ENCODE peak calls at places on chromosomes 12 and 14, in five cellular contexts. One of them, this sample, is unnamed.

GRCh38 chr12:6195665-6196535 is 4.3 kb upstream of the CD9 start:
- DNase-seq in GM12892: peak
- DNase-seq in GM12878: peak
- DNase-seq in SK-N-SH: peak
- DNase-seq in K562: peak
- DNase-seq in this sample: peak

GRCh38 chr14:94613720-94614644 is 1.8 kb downstream of the SERPINA3 start:
- DNase-seq in GM12892: no peak
- DNase-seq in GM12878: no peak
- DNase-seq in SK-N-SH: no peak
- DNase-seq in K562: no peak
- DNase-seq in this sample: no peak

GRCh38 chr12:18250313-18250916 is 10.9 kb upstream of the PIK3C2G start:
- DNase-seq in GM12892: no peak
- DNase-seq in GM12878: no peak
- DNase-seq in SK-N-SH: peak
- DNase-seq in K562: peak
- DNase-seq in this sample: peak

GRCh38 chr14:32611752-32612151 is 282.7 kb downstream of the AKAP6 start:
- DNase-seq in GM12892: no peak
- DNase-seq in GM12878: no peak
- DNase-seq in SK-N-SH: no peak
- DNase-seq in K562: no peak
- DNase-seq in this sample: no peak

GRCh38 chr12:42725839-42726238 is 136.3 kb upstream of the PRICKLE1 start:
- DNase-seq in GM12892: no peak
- DNase-seq in GM12878: no peak
- DNase-seq in SK-N-SH: no peak
- DNase-seq in K562: no peak
- DNase-seq in this sample: no peak

GRCh38 chr14:105021656-105022275 is 883 bp upstream of the CDCA4 start:
- DNase-seq in GM12892: no peak
- DNase-seq in GM12878: no peak
- DNase-seq in SK-N-SH: peak
- DNase-seq in K562: peak
- DNase-seq in this sample: no peak

GRCh38 chr14:35385042-35385839 is 19.3 kb downstream of the NFKBIA start:
- DNase-seq in GM12892: no peak
- DNase-seq in GM12878: no peak
- DNase-seq in SK-N-SH: peak
- DNase-seq in K562: peak
- DNase-seq in this sample: no peak

GRCh38 chr14:44803239-44803905 is 158.4 kb downstream of the KLHL28 start:
- DNase-seq in GM12892: no peak
- DNase-seq in GM12878: peak
- DNase-seq in SK-N-SH: peak
- DNase-seq in K562: peak
- DNase-seq in this sample: no peak

GRCh38 chr14:64605926-64606685 is 56.3 kb downstream of the PPP1R36 start:
- DNase-seq in GM12892: no peak
- DNase-seq in GM12878: no peak
- DNase-seq in SK-N-SH: no peak
- DNase-seq in K562: no peak
- DNase-seq in this sample: no peak

GRCh38 chr12:49039421-49040363 is 20.9 kb downstream of the KMT2D start:
- DNase-seq in GM12892: no peak
- DNase-seq in GM12878: no peak
- DNase-seq in SK-N-SH: no peak
- DNase-seq in K562: no peak
- DNase-seq in this sample: no peak

GRCh38 chr14:104810316-104810715 is 9.4 kb downstream of the ZBTB42 start:
- DNase-seq in GM12892: no peak
- DNase-seq in GM12878: no peak
- DNase-seq in SK-N-SH: no peak
- DNase-seq in K562: no peak
- DNase-seq in this sample: no peak

GRCh38 chr12:33322519-33322918 is 117.1 kb downstream of the SYT10 start:
- DNase-seq in GM12892: no peak
- DNase-seq in GM12878: no peak
- DNase-seq in SK-N-SH: no peak
- DNase-seq in K562: peak
- DNase-seq in this sample: no peak

GRCh38 chr14:22572562-22573058 is 16.4 kb downstream of the DAD1 start:
- DNase-seq in GM12892: no peak
- DNase-seq in GM12878: no peak
- DNase-seq in SK-N-SH: no peak
- DNase-seq in K562: no peak
- DNase-seq in this sample: no peak

GRCh38 chr12:110694330-110694891 is 5.5 kb upstream of the HVCN1 start:
- DNase-seq in GM12892: no peak
- DNase-seq in GM12878: no peak
- DNase-seq in SK-N-SH: peak
- DNase-seq in K562: no peak
- DNase-seq in this sample: no peak

GRCh38 chr14:59771577-59771976 is 99.0 kb downstream of the RTN1 start:
- DNase-seq in GM12892: no peak
- DNase-seq in GM12878: no peak
- DNase-seq in SK-N-SH: peak
- DNase-seq in K562: no peak
- DNase-seq in this sample: no peak

GRCh38 chr14:88831285-88831684 is 6.8 kb downstream of the TTC8 start:
- DNase-seq in GM12892: no peak
- DNase-seq in GM12878: no peak
- DNase-seq in SK-N-SH: no peak
- DNase-seq in K562: no peak
- DNase-seq in this sample: no peak

GRCh38 chr14:65791551-65791981 is 379.0 kb downstream of the FUT8 start:
- DNase-seq in GM12892: no peak
- DNase-seq in GM12878: peak
- DNase-seq in SK-N-SH: peak
- DNase-seq in K562: peak
- DNase-seq in this sample: no peak

GRCh38 chr14:102590667-102591099 is 1.8 kb upstream of the RCOR1 start:
- DNase-seq in GM12892: no peak
- DNase-seq in GM12878: no peak
- DNase-seq in SK-N-SH: peak
- DNase-seq in K562: peak
- DNase-seq in this sample: no peak

GRCh38 chr14:106564058-106564643 is 1037.8 kb downstream of the TMEM121 start:
- DNase-seq in GM12892: peak
- DNase-seq in GM12878: no peak
- DNase-seq in SK-N-SH: peak
- DNase-seq in K562: peak
- DNase-seq in this sample: peak

GRCh38 chr14:38605193-38606114 is 349.6 kb upstream of the CLEC14A start:
- DNase-seq in GM12892: no peak
- DNase-seq in GM12878: no peak
- DNase-seq in SK-N-SH: no peak
- DNase-seq in K562: no peak
- DNase-seq in this sample: no peak

GRCh38 chr14:38065101-38065762 is 142.5 kb upstream of the SSTR1 start:
- DNase-seq in GM12892: no peak
- DNase-seq in GM12878: no peak
- DNase-seq in SK-N-SH: no peak
- DNase-seq in K562: no peak
- DNase-seq in this sample: no peak

GRCh38 chr12:27554003-27554402 is 30.0 kb downstream of the PPFIBP1 start:
- DNase-seq in GM12892: no peak
- DNase-seq in GM12878: no peak
- DNase-seq in SK-N-SH: no peak
- DNase-seq in K562: no peak
- DNase-seq in this sample: no peak

GRCh38 chr12:123813349-123813748 is 51.2 kb downstream of the DNAH10 start:
- DNase-seq in GM12892: no peak
- DNase-seq in GM12878: no peak
- DNase-seq in SK-N-SH: no peak
- DNase-seq in K562: no peak
- DNase-seq in this sample: no peak

GRCh38 chr12:96473394-96474093 is 15.8 kb upstream of the CFAP54 start:
- DNase-seq in GM12892: no peak
- DNase-seq in GM12878: no peak
- DNase-seq in SK-N-SH: no peak
- DNase-seq in K562: no peak
- DNase-seq in this sample: no peak

GRCh38 chr12:34625116-34625515 is 602.8 kb downstream of the ALG10 start:
- DNase-seq in GM12892: no peak
- DNase-seq in GM12878: no peak
- DNase-seq in SK-N-SH: no peak
- DNase-seq in K562: no peak
- DNase-seq in this sample: no peak

GRCh38 chr14:99884834-99885648 is 91.8 kb downstream of the EML1 start:
- DNase-seq in GM12892: peak
- DNase-seq in GM12878: peak
- DNase-seq in SK-N-SH: peak
- DNase-seq in K562: peak
- DNase-seq in this sample: peak

GRCh38 chr12:143964-144649 is 69.8 kb downstream of the SLC6A12 start:
- DNase-seq in GM12892: no peak
- DNase-seq in GM12878: no peak
- DNase-seq in SK-N-SH: no peak
- DNase-seq in K562: no peak
- DNase-seq in this sample: no peak

GRCh38 chr14:88841741-88842140 is 17.3 kb downstream of the TTC8 start:
- DNase-seq in GM12892: no peak
- DNase-seq in GM12878: no peak
- DNase-seq in SK-N-SH: no peak
- DNase-seq in K562: no peak
- DNase-seq in this sample: no peak

GRCh38 chr12:93137656-93138612 is 208.8 kb upstream of the EEA1 start:
- DNase-seq in GM12892: no peak
- DNase-seq in GM12878: no peak
- DNase-seq in SK-N-SH: no peak
- DNase-seq in K562: peak
- DNase-seq in this sample: no peak

DNA sequence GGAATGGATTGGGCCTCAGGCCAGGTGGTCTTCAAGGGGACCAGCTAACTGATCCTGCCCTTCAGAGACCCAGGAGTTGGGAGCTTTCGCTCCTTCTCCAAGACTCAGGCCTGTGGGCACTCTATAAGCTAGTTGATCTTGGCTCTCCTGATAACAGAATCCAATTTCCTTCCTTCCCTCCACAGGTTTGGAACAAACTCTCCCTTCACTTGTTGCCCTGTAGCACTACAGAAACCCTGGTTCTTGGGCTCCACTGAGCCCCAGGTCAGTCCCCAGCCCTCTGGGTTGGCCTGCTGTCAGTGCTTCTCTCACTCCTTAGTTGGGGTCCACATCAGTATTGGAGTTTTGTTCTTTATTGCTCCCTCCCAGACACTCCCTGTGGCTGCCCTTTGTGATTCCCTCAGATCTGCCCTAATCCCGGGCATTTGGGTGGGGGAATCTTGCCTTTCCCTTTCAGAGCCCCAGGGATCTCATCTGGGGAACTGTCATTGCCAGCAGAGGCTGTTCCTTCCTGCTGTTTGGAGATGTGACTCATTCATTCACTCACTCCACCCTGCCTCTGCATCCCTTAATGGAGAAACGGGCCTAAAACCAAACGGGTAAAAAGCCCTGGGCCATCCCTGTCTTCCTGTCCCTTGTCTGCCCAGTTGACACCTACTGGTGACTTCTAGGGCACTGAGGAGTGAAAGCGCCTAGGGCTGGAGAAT is 4.4 kb upstream of the GPD1 start:
- DNase-seq in GM12892: no peak
- DNase-seq in GM12878: no peak
- DNase-seq in SK-N-SH: no peak
- DNase-seq in K562: no peak
- DNase-seq in this sample: no peak
- TF ChIP-seq TAF1 in GM12892: no peak
- TF ChIP-seq TAF1 in GM12878: no peak
- TF ChIP-seq TAF1 in SK-N-SH: no peak
- TF ChIP-seq TAF1 in K562: no peak
- TF ChIP-seq TAF1 in this sample: no peak

DNA sequence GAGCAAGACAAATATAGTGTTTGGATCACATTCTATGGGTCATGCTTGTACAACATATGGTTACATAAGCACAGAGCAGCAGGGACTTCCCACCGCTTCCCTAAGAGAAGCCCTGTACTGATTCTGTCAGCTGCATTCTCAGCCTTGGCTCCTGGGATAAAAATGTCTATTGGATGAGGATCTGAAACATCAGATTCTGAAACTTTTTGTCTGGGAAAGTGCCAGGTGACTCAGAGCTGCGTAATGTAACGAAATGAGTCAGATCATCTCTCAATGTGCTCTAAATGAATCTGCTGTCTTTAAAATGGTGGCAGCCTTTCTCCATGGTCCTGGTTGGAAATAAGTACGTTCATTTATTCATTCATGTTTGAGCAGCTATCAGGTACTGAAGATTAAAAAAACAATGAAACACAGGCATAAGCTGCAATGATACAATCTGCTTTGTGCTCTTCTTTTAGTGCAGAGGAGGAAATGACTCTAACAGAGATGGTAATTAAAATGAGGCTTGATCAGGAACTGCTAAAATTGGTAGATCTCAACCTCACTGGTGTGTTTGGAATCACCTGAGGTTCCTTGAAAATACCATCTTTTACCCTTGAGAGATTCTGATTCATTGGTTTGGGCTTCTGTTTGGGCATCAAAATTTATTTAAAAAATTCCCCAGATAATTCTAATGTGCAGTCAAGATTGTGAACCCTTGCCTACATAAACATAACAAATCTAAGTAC is 99.1 kb upstream of the NAP1L1 start:
- DNase-seq in GM12892: no peak
- DNase-seq in GM12878: peak
- DNase-seq in SK-N-SH: no peak
- DNase-seq in K562: peak
- DNase-seq in this sample: peak
- TF ChIP-seq TAF1 in GM12892: no peak
- TF ChIP-seq TAF1 in GM12878: no peak
- TF ChIP-seq TAF1 in SK-N-SH: no peak
- TF ChIP-seq TAF1 in K562: no peak
- TF ChIP-seq TAF1 in this sample: no peak

GRCh38 chr12:60335765-60336164 is 739.9 kb downstream of the SLC16A7 start:
- DNase-seq in GM12892: no peak
- DNase-seq in GM12878: no peak
- DNase-seq in SK-N-SH: no peak
- DNase-seq in K562: no peak
- DNase-seq in this sample: no peak
- TF ChIP-seq TAF1 in GM12892: no peak
- TF ChIP-seq TAF1 in GM12878: no peak
- TF ChIP-seq TAF1 in SK-N-SH: no peak
- TF ChIP-seq TAF1 in K562: no peak
- TF ChIP-seq TAF1 in this sample: no peak

GRCh38 chr12:118500302-118500701 is 123.9 kb downstream of the SUDS3 start:
- DNase-seq in GM12892: no peak
- DNase-seq in GM12878: no peak
- DNase-seq in SK-N-SH: no peak
- DNase-seq in K562: no peak
- DNase-seq in this sample: no peak

GRCh38 chr12:118494776-118495175 is 118.4 kb downstream of the SUDS3 start:
- DNase-seq in GM12892: no peak
- DNase-seq in GM12878: no peak
- DNase-seq in SK-N-SH: no peak
- DNase-seq in K562: no peak
- DNase-seq in this sample: no peak

GRCh38 chr12:118501489-118501888 is 125.1 kb downstream of the SUDS3 start:
- DNase-seq in GM12892: no peak
- DNase-seq in GM12878: no peak
- DNase-seq in SK-N-SH: no peak
- DNase-seq in K562: no peak
- DNase-seq in this sample: no peak

GRCh38 chr12:118495296-118495695 is 118.9 kb downstream of the SUDS3 start:
- DNase-seq in GM12892: no peak
- DNase-seq in GM12878: no peak
- DNase-seq in SK-N-SH: no peak
- DNase-seq in K562: no peak
- DNase-seq in this sample: no peak

GRCh38 chr12:118498171-118498570 is 121.8 kb downstream of the SUDS3 start:
- DNase-seq in GM12892: no peak
- DNase-seq in GM12878: no peak
- DNase-seq in SK-N-SH: no peak
- DNase-seq in K562: no peak
- DNase-seq in this sample: no peak
- TF ChIP-seq TAF1 in GM12892: no peak
- TF ChIP-seq TAF1 in GM12878: no peak
- TF ChIP-seq TAF1 in SK-N-SH: no peak
- TF ChIP-seq TAF1 in K562: no peak
- TF ChIP-seq TAF1 in this sample: no peak

This sample was measured in GM12891.